ENCODE peak calls at places on chromosomes 2 and 18, in ten cellular contexts. I is AG04449, Z is IMR-90, H is spleen, B is adrenal gland, Y is endothelial cell of umbilical vein, X is fibroblast of mammary gland, U is astrocyte of the spinal cord, M is OCI-LY7, R is psoas muscle. A is an unnamed sample.
A peak's percentile ranks its signal among the peaks of the same experiment; 100 is the strongest.

GRCh38 chr2:3108710-3109702 is 268.6 kb downstream of the EIPR1 start:
- DNase-seq in R (no peak), M (no peak), I (no peak), Z (no peak), B (peak; percentile 37), Y (no peak), U (no peak), X (no peak), H (peak; percentile 53), A (no peak)

GRCh38 chr2:12227941-12228608 is 481.6 kb downstream of the LPIN1 start:
- DNase-seq in M (no peak), U (peak; percentile 81), B (no peak), H (no peak), I (peak; percentile 65), Z (peak; percentile 81), R (no peak), Y (no peak), X (peak; percentile 75), A (peak; percentile 52)

GRCh38 chr2:60450488-60450887 is 103.0 kb downstream of the BCL11A start:
- DNase-seq in X (no peak), B (no peak), U (no peak), Z (no peak), H (no peak), Y (no peak), R (no peak), M (no peak), I (no peak), A (no peak)

GRCh38 chr2:38039111-38039510 is 36.8 kb downstream of the CYP1B1 start:
- DNase-seq in Z (peak; percentile 19), I (no peak), B (no peak), M (no peak), U (peak; percentile 49), Y (no peak), R (no peak), H (no peak), X (peak; percentile 85), A (peak; percentile 36)

GRCh38 chr2:31213063-31213882 is 4.0 kb downstream of the CAPN14 start:
- DNase-seq in R (no peak), I (no peak), Y (no peak), X (no peak), H (no peak), U (no peak), Z (no peak), M (no peak), B (no peak), A (peak; percentile 28)

GRCh38 chr18:57054891-57055290 is 92.0 kb upstream of the BOD1L2 start:
- DNase-seq in X (no peak), H (no peak), R (no peak), M (no peak), I (no peak), U (no peak), B (no peak), Y (no peak), Z (no peak), A (no peak)

GRCh38 chr2:70132244-70133126 is 45.2 kb downstream of the PCBP1 start:
- DNase-seq in I (no peak), X (peak; percentile 76), Y (peak; percentile 87), R (peak; percentile 39), H (peak; percentile 75), Z (peak; percentile 63), U (peak; percentile 82), B (peak; percentile 70), M (peak; percentile 73), A (peak; percentile 65)

GRCh38 chr18:74082476-74083070 is 65.1 kb downstream of the FBXO15 start:
- DNase-seq in Y (no peak), M (peak; percentile 77), U (peak; percentile 57), H (peak; percentile 90), X (peak; percentile 34), I (no peak), R (no peak), Z (peak; percentile 63), B (peak; percentile 69), A (peak; percentile 24)

GRCh38 chr18:76613058-76613457 is 118.0 kb upstream of the ZNF516 start:
- DNase-seq in X (no peak), M (no peak), B (no peak), R (no peak), Y (no peak), H (no peak), Z (no peak), I (no peak), U (no peak), A (no peak)

GRCh38 chr18:76610012-76610411 is 115.0 kb upstream of the ZNF516 start:
- DNase-seq in I (no peak), X (no peak), Z (no peak), M (no peak), B (no peak), Y (no peak), U (no peak), H (no peak), R (no peak), A (no peak)

GRCh38 chr18:76613721-76614120 is 118.7 kb upstream of the ZNF516 start:
- DNase-seq in Z (no peak), B (no peak), I (no peak), H (no peak), R (no peak), Y (no peak), X (no peak), U (no peak), M (no peak), A (no peak)

GRCh38 chr18:76615065-76615733 is 120.2 kb upstream of the ZNF516 start:
- DNase-seq in Y (no peak), Z (peak; percentile 27), U (no peak), R (no peak), B (no peak), M (no peak), H (no peak), X (peak; percentile 30), I (no peak), A (no peak)

DNA sequence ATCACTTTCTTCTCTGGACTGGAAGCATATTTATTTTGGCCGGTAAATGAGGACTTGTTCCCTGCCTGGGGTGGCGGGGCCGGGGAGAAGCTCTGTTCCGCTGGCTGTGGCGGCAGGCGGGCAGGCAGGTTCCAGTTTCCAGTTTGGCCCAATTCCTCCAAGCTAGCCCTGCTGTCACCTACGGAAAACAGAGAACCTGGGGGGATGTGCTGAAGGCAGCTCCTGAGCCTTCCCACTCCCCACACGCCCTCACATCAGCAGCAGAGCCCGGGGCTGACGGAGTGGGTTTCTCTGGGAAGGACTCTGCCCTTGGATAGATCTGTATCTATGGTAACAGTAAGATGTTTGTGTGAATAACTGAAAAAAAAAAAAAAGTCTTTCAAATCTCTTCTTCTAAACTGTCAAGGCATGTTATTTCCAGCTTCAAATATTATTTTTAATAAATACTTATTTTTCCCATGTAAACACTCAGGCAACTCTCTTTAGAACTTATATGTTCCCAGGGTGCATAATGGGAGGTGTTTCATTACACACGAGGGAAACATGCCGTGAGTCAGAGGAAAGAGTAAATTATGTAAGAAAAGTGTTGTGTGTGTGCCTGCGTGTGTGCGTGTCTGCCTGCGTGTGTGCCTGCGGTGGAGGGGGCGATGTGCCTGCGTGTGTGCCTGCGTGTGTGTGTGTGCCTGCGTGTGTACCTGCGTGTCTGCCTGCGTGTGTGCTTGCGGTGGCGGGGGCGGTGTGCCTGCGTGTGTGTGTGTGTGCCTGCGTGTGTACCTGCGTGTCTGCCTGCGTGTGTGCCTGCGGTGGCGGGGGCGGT is 116.1 kb upstream of the ZNF516 start:
- DNase-seq in U (peak; percentile 45), H (no peak), Z (peak; percentile 61), B (no peak), R (no peak), Y (no peak), M (no peak), I (no peak), X (peak; percentile 85), A (peak; percentile 38)
- H3K4me3 ChIP-seq in U (peak overlapping the region; percentile 24), H (no peak overlapping the region), Z (no peak overlapping the region), B (no peak overlapping the region), R (peak overlapping the region; percentile 35), Y (no peak overlapping the region), M (no peak overlapping the region), I (no peak overlapping the region), X (peak overlapping the region; percentile 41), A (peak overlapping the region; percentile 15)

GRCh38 chr2:55775828-55776227 is 82.2 kb upstream of the PNPT1 start:
- DNase-seq in H (no peak), U (no peak), I (no peak), X (no peak), Y (no peak), B (no peak), R (no peak), M (no peak), Z (no peak), A (no peak)

GRCh38 chr2:55766947-55767346 is 73.3 kb upstream of the PNPT1 start:
- DNase-seq in R (no peak), B (no peak), Z (no peak), M (no peak), Y (no peak), X (no peak), U (no peak), I (no peak), H (no peak), A (no peak)

GRCh38 chr2:55768991-55769390 is 75.3 kb upstream of the PNPT1 start:
- DNase-seq in I (no peak), U (no peak), Z (no peak), X (no peak), H (no peak), Y (no peak), M (no peak), R (no peak), B (no peak), A (no peak)

GRCh38 chr2:55772309-55772980 is 78.8 kb upstream of the PNPT1 start:
- DNase-seq in I (no peak), Z (no peak), M (no peak), X (no peak), U (no peak), Y (peak; percentile 74), B (no peak), H (no peak), R (no peak), A (no peak)

GRCh38 chr2:55771612-55772011 is 78.0 kb upstream of the PNPT1 start:
- DNase-seq in Y (peak; percentile 66), X (peak; percentile 53), H (no peak), B (no peak), R (no peak), U (peak; percentile 67), Z (peak; percentile 67), M (no peak), I (no peak), A (peak; percentile 78)
- TF ChIP-seq CTCF in Y (peak; percentile 32), X (peak; percentile 68), H (peak; percentile 34), B (peak; percentile 56), R (peak; percentile 35), U (peak; percentile 62), Z (peak; percentile 91), M (peak; percentile 74), I (peak; percentile 12), A (peak; percentile 68)

DNA sequence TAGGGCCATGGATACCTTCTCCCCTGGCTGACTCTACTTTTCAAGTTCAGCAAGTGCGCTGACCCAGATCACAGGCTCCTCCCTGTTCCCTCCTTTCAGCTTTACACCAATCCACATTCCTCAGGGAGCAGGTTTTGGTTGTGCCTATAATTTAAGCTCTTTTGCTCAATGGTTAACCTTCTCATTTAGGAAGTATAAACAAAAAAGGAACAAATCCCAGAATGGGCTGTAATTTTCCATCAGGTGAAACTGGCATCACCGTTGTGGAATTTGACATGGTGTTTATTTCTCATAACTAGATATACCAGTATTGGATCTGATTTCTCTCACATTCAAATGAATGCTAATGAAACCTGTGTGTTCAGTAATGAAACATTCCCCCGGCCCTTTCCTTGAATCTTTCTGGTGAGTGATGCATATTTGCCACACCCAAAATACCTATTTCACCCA is 13.6 kb downstream of the STRN start:
- DNase-seq in X (no peak), I (no peak), M (no peak), Y (no peak), R (no peak), H (no peak), U (no peak), Z (no peak), B (no peak), A (no peak)
- H3K4me3 ChIP-seq in X (no peak overlapping the region), I (no peak overlapping the region), M (no peak overlapping the region), Y (no peak overlapping the region), R (no peak overlapping the region), H (no peak overlapping the region), U (no peak overlapping the region), Z (no peak overlapping the region), B (no peak overlapping the region), A (no peak overlapping the region)

GRCh38 chr2:166899676-166900075 is 11.4 kb downstream of the XIRP2 start:
- DNase-seq in Z (no peak), X (no peak), B (no peak), H (no peak), Y (no peak), M (no peak), R (no peak), I (no peak), U (no peak), A (no peak)

GRCh38 chr2:166897666-166898065 is 9.4 kb downstream of the XIRP2 start:
- DNase-seq in M (no peak), Z (no peak), U (no peak), R (no peak), H (no peak), B (no peak), I (no peak), Y (no peak), X (no peak), A (no peak)

GRCh38 chr2:166895243-166895642 is 7.0 kb downstream of the XIRP2 start:
- DNase-seq in Y (no peak), U (no peak), X (no peak), H (no peak), M (no peak), I (no peak), Z (no peak), R (no peak), B (no peak), A (no peak)

DNA sequence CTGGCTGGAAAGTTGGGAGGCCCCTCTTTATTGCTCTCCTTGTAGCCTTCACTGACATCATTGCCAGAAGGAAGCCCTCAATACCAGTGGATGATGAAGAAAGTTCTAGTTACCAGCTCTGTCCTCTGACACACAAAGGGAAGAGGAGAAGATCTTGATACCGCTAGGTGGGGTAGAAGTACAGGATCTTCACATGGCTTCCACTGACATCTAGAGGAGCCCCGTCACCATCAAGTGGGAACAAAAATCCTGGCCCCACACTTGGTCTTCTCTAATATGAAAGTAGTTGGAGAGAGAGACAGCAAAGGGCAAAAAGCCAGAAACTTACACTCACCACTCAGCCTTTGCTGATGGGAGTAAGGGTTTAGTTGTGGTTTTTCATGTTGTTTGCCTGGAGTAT is 12.4 kb downstream of the XIRP2 start:
- DNase-seq in M (peak; percentile 1), I (no peak), Z (peak; percentile 29), X (peak; percentile 46), U (peak; percentile 27), B (no peak), Y (no peak), R (no peak), H (no peak), A (peak; percentile 7)
- TF ChIP-seq CTCF in M (peak; percentile 45), I (peak; percentile 17), Z (peak; percentile 24), X (peak; percentile 42), U (peak; percentile 41), B (no peak), Y (no peak), R (peak; percentile 13), H (no peak), A (peak; percentile 17)

A was measured in fibroblast of pulmonary artery.